ENCODE peak calls at places on chromosomes 3 and 15, in six cellular contexts. C is ovary, S is stomach, R is IMR-90, F is HCT116, W is transverse colon. I is an unnamed sample.

GRCh38 chr3:24640330-24640877 is 145.8 kb upstream of the THRB start:
- DNase-seq in W (no peak), R (no peak), F (peak; percentile 27), S (no peak), C (no peak), I (no peak)

GRCh38 chr3:62954579-62954978 is 79.4 kb upstream of the CADPS start:
- DNase-seq in W (no peak), S (no peak), R (no peak), F (no peak), C (no peak), I (no peak)

GRCh38 chr3:145094355-145094941 is 1066.5 kb downstream of the PLOD2 start:
- DNase-seq in R (peak; percentile 54), F (peak; percentile 41), S (no peak), W (no peak), C (no peak), I (no peak)

GRCh38 chr3:96915465-96915864 is 101.1 kb downstream of the EPHA6 start:
- DNase-seq in W (no peak), S (no peak), C (no peak), F (no peak), R (no peak), I (no peak)

GRCh38 chr3:11555823-11556222 is 87.9 kb downstream of the VGLL4 start:
- DNase-seq in C (no peak), F (no peak), S (no peak), R (no peak), W (no peak), I (no peak)

GRCh38 chr3:71380096-71380495 is 203.4 kb downstream of the FOXP1 start:
- DNase-seq in C (no peak), W (no peak), F (no peak), R (peak; percentile 4), S (no peak), I (no peak)

GRCh38 chr3:47871389-47871788 is 68.5 kb downstream of the DHX30 start:
- DNase-seq in S (peak; percentile 52), F (no peak), W (no peak), C (no peak), R (no peak), I (no peak)

GRCh38 chr15:71066983-71067382 is 48.3 kb upstream of the THSD4 start:
- DNase-seq in W (no peak), C (no peak), R (peak; percentile 99), F (no peak), S (no peak), I (no peak)

GRCh38 chr3:188631291-188632010 is 477.5 kb downstream of the LPP start:
- DNase-seq in S (no peak), W (no peak), C (no peak), R (peak; percentile 97), F (no peak), I (no peak)

GRCh38 chr3:47362704-47363103 is 18.1 kb upstream of the PTPN23 start:
- DNase-seq in C (no peak), S (no peak), R (no peak), W (no peak), F (no peak), I (no peak)

GRCh38 chr3:128176270-128176831 is 23.1 kb downstream of the EEFSEC start:
- DNase-seq in R (no peak), S (no peak), W (no peak), F (no peak), C (no peak), I (no peak)

GRCh38 chr3:40691598-40691905 is 166.8 kb downstream of the ZNF621 start:
- DNase-seq in C (no peak), W (no peak), S (no peak), F (no peak), R (no peak), I (no peak)

GRCh38 chr15:37764733-37765191 is 169.7 kb upstream of the TMCO5A start:
- DNase-seq in C (no peak), S (peak; percentile 29), W (peak; percentile 10), F (peak; percentile 56), R (peak; percentile 74), I (no peak)

GRCh38 chr15:67897646-67898045 is 57.8 kb upstream of the RNU6-1 start:
- DNase-seq in S (no peak), F (no peak), W (no peak), C (no peak), R (no peak), I (no peak)

GRCh38 chr15:43828061-43828657 is 1.4 kb downstream of the WDR76 start:
- DNase-seq in S (no peak), W (no peak), C (no peak), R (peak; percentile 19), F (no peak), I (no peak)

GRCh38 chr3:188529228-188529627 is 375.3 kb downstream of the LPP start:
- DNase-seq in C (no peak), W (no peak), R (peak; percentile 78), F (no peak), S (no peak), I (no peak)

GRCh38 chr3:11059090-11059798 is 66.7 kb downstream of the SLC6A1 start:
- DNase-seq in W (peak; percentile 34), C (peak; percentile 38), R (peak; percentile 70), F (peak; percentile 48), S (no peak), I (peak; percentile 52)

GRCh38 chr15:21267686-21268395 is 172.5 kb downstream of the POTEB3 start:
- DNase-seq in F (no peak), S (no peak), W (no peak), R (no peak), C (no peak), I (no peak)

GRCh38 chr3:38985581-38985980 is 66.2 kb downstream of the SCN11A start:
- DNase-seq in F (no peak), S (no peak), C (no peak), R (peak; percentile 91), W (no peak), I (no peak)

GRCh38 chr3:41369838-41370237 is 170.5 kb downstream of the CTNNB1 start:
- DNase-seq in R (no peak), W (no peak), C (no peak), S (no peak), F (no peak), I (no peak)

GRCh38 chr3:108552267-108553159 is 36.7 kb downstream of the CIP2A start:
- DNase-seq in F (peak; percentile 19), R (peak; percentile 56), W (no peak), C (no peak), S (no peak), I (no peak)

GRCh38 chr15:71811036-71811736 is 832 bp downstream of the NR2E3 start:
- DNase-seq in R (no peak), C (no peak), S (no peak), F (no peak), W (no peak), I (no peak)

DNA sequence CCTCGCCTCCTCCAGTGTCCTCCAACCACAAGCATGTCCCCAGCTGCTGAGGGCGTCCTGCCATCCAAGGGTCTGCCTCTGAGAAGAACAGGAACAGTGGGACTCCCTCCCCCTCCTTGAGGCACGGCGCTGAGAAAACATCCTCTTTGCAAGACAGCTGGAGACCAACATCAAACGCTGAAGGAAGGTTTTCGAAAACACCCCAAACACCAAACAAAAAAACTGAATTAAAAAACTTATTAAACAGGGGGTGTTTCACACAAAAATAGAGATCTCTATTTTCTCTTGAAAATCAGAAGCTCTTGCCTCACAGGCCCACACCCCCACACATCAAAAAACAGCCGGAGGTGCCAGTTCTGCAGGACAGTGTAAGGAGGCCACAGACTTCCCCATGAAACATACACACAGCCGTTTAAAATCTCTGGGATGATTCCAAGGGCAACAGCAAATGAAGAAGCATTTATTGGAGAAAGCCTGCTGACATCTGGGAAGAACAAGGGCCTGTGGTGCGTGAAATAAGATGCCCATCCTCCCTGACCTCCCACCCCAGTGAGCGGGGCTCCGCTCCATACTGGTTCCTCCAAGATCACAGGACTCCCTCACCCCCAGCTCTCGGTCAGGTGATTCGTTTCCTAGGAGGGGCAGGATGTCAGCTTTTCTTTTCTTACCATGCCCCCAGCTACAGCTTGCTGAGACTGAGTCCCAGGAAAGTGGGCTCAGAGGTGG is 71.3 kb downstream of the NUP210 start:
- DNase-seq in C (no peak), S (no peak), F (no peak), R (peak; percentile 7), W (no peak), I (no peak)
- H3K4me1 ChIP-seq in C (no peaks in the 10 kb centered on the region), S (peaks cover 9% of the 10 kb centered on the region), F (no peaks in the 10 kb centered on the region), R (peaks cover 8% of the 10 kb centered on the region), W (peaks cover 5% of the 10 kb centered on the region), I (no peaks in the 10 kb centered on the region)

GRCh38 chr3:149375824-149376196 is 1.6 kb downstream of the TM4SF1 start:
- DNase-seq in R (no peak), F (no peak), S (no peak), W (no peak), C (no peak), I (no peak)

GRCh38 chr3:149373235-149374125 is 4.0 kb downstream of the TM4SF1 start:
- DNase-seq in F (no peak), C (no peak), R (peak; percentile 85), S (no peak), W (no peak), I (no peak)

GRCh38 chr3:149376728-149377407 is 581 bp downstream of the TM4SF1 start:
- DNase-seq in W (no peak), S (no peak), F (no peak), R (peak; percentile 59), C (no peak), I (no peak)

GRCh38 chr3:149374391-149374790 is 3.1 kb downstream of the TM4SF1 start:
- DNase-seq in S (no peak), W (no peak), C (no peak), R (no peak), F (no peak), I (no peak)

GRCh38 chr3:149375164-149375823 is 2.2 kb downstream of the TM4SF1 start:
- DNase-seq in W (no peak), R (peak; percentile 49), C (no peak), F (no peak), S (no peak), I (no peak)
- TF ChIP-seq POLR2A in W (no peak), R (peak; percentile 80), C (no peak), F (no peak), S (no peak), I (no peak)

DNA sequence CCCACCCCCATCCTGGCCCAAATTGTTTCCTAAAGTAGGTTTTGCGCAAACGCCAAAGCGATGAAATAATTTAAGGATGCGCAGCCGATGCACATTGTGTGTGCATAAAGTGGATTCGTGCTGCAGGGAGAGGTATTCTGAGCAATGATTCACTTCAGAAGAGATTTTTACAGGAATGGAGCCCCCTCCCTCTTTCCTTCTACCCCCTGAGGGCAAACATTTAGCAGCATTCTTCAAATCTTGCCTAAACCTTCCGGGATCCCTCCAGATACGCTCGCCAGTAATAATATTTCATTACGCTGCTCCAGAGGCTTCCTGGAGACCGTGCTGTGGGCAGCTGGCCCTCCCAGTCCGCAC is 14.6 kb downstream of the ZIC4 start:
- DNase-seq in R (no peak), W (no peak), S (no peak), F (no peak), C (no peak), I (no peak)
- H3K4me1 ChIP-seq in R (no peaks in the 10 kb centered on the region), W (peaks cover 21% of the 10 kb centered on the region), S (peaks cover 48% of the 10 kb centered on the region), F (no peaks in the 10 kb centered on the region), C (peaks cover 3% of the 10 kb centered on the region), I (peaks cover 12% of the 10 kb centered on the region)

DNA sequence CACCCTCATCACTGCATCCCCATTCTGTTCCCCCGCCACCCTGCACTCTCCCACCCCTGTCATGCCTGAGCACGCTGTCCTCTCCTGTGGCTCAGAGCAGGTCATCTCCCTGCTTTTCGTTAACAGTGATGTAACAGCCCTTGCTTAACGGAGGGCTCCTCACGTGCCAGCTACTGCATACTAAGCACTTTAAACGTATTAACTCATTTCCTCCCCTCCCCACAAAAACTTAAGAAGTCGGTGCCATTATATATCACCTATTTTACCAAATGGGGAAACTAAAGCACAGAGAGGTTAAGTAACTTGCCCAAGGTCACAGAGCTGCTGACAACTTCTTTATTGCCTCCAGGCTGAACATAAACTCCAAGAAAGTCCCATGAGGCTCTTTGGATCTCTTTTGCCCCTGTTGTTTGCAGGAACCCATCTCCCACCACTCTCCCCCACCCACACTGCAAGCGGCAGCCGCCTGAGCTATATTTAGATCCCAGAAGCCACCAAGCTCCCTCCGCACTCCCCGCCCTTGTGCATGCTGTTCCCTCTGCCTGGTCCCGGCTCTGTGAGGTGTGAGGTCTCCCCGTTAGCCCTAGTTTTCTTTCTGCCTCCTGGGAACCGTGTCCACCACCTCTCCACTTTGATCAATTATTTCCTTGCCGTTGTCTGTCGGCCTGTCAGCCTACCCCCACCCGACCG is 752 bp upstream of the CSK start:
- DNase-seq in W (no peak), F (no peak), C (no peak), R (peak; percentile 28), S (no peak), I (no peak)
- TF ChIP-seq POLR2A in W (no peak), F (no peak), C (no peak), R (no peak), S (no peak), I (no peak)